ENCODE peak calls at places on chromosomes 2 and 18, in eight cellular contexts. One of them, this sample, is unnamed.
A peak's percentile ranks its signal among the peaks of the same experiment; 100 is the strongest.

GRCh38 chr2:132668986-132669853 is 785 bp downstream of the LYPD1 start:
- DNase-seq in lower lobe of right lung: no peak
- DNase-seq in CD8-positive, alpha-beta T cell: no peak
- DNase-seq in IMR-90: no peak
- DNase-seq in gastrocnemius medialis: no peak
- DNase-seq in cardiac muscle cell: peak; percentile 32
- DNase-seq in upper lobe of right lung: peak; percentile 65
- DNase-seq in neuronal stem cell: no peak
- DNase-seq in this sample: no peak

GRCh38 chr2:175500255-175500654 is 318.7 kb upstream of the ATP5MC3 start:
- DNase-seq in neuronal stem cell: no peak
- DNase-seq in IMR-90: no peak
- DNase-seq in upper lobe of right lung: no peak
- DNase-seq in CD8-positive, alpha-beta T cell: no peak
- DNase-seq in cardiac muscle cell: no peak
- DNase-seq in gastrocnemius medialis: no peak
- DNase-seq in lower lobe of right lung: no peak
- DNase-seq in this sample: no peak

GRCh38 chr2:111698743-111699554 is 185.0 kb downstream of the ANAPC1 start:
- DNase-seq in cardiac muscle cell: peak; percentile 27
- DNase-seq in CD8-positive, alpha-beta T cell: peak; percentile 63
- DNase-seq in gastrocnemius medialis: peak; percentile 79
- DNase-seq in IMR-90: peak; percentile 100
- DNase-seq in upper lobe of right lung: peak; percentile 75
- DNase-seq in neuronal stem cell: no peak
- DNase-seq in lower lobe of right lung: peak; percentile 79
- DNase-seq in this sample: peak; percentile 89

GRCh38 chr2:181570833-181571661 is 85.9 kb downstream of the CERKL start:
- DNase-seq in neuronal stem cell: no peak
- DNase-seq in gastrocnemius medialis: no peak
- DNase-seq in CD8-positive, alpha-beta T cell: no peak
- DNase-seq in IMR-90: peak; percentile 6
- DNase-seq in cardiac muscle cell: no peak
- DNase-seq in upper lobe of right lung: no peak
- DNase-seq in lower lobe of right lung: no peak
- DNase-seq in this sample: no peak

GRCh38 chr18:29962579-29962978 is 1080.0 kb downstream of the DSC3 start:
- DNase-seq in upper lobe of right lung: no peak
- DNase-seq in CD8-positive, alpha-beta T cell: no peak
- DNase-seq in IMR-90: no peak
- DNase-seq in gastrocnemius medialis: no peak
- DNase-seq in lower lobe of right lung: no peak
- DNase-seq in cardiac muscle cell: no peak
- DNase-seq in neuronal stem cell: no peak
- DNase-seq in this sample: no peak

GRCh38 chr2:238239872-238240760 is at the start of gene HES6:
- DNase-seq in CD8-positive, alpha-beta T cell: peak; percentile 79
- DNase-seq in upper lobe of right lung: peak; percentile 95
- DNase-seq in neuronal stem cell: peak; percentile 92
- DNase-seq in IMR-90: peak; percentile 82
- DNase-seq in gastrocnemius medialis: peak; percentile 76
- DNase-seq in lower lobe of right lung: peak; percentile 95
- DNase-seq in cardiac muscle cell: peak; percentile 96
- DNase-seq in this sample: peak; percentile 85

GRCh38 chr2:154720642-154721041 is 22.1 kb downstream of the KCNJ3 start:
- DNase-seq in gastrocnemius medialis: no peak
- DNase-seq in upper lobe of right lung: no peak
- DNase-seq in lower lobe of right lung: no peak
- DNase-seq in cardiac muscle cell: no peak
- DNase-seq in CD8-positive, alpha-beta T cell: no peak
- DNase-seq in neuronal stem cell: no peak
- DNase-seq in IMR-90: no peak
- DNase-seq in this sample: no peak

GRCh38 chr2:134586289-134586980 is 132.4 kb downstream of the TMEM163 start:
- DNase-seq in cardiac muscle cell: no peak
- DNase-seq in CD8-positive, alpha-beta T cell: no peak
- DNase-seq in IMR-90: no peak
- DNase-seq in upper lobe of right lung: peak; percentile 74
- DNase-seq in gastrocnemius medialis: no peak
- DNase-seq in neuronal stem cell: no peak
- DNase-seq in lower lobe of right lung: peak; percentile 63
- DNase-seq in this sample: no peak

GRCh38 chr2:31903109-31903780 is 107.6 kb downstream of the MEMO1 start:
- DNase-seq in cardiac muscle cell: no peak
- DNase-seq in CD8-positive, alpha-beta T cell: no peak
- DNase-seq in IMR-90: no peak
- DNase-seq in upper lobe of right lung: no peak
- DNase-seq in gastrocnemius medialis: no peak
- DNase-seq in neuronal stem cell: no peak
- DNase-seq in lower lobe of right lung: no peak
- DNase-seq in this sample: no peak
- H3K36me3 ChIP-seq in cardiac muscle cell: peaks cover 13% of the 10 kb centered on the region
- H3K36me3 ChIP-seq in CD8-positive, alpha-beta T cell: no peaks in the 10 kb centered on the region
- H3K36me3 ChIP-seq in IMR-90: peaks cover 11% of the 10 kb centered on the region
- H3K36me3 ChIP-seq in upper lobe of right lung: peaks cover 13% of the 10 kb centered on the region
- H3K36me3 ChIP-seq in gastrocnemius medialis: peaks cover 20% of the 10 kb centered on the region
- H3K36me3 ChIP-seq in neuronal stem cell: peaks cover 4% of the 10 kb centered on the region
- H3K36me3 ChIP-seq in lower lobe of right lung: peaks cover 15% of the 10 kb centered on the region
- H3K36me3 ChIP-seq in this sample: peaks cover 31% of the 10 kb centered on the region

GRCh38 chr18:36108601-36109000 is 20.5 kb downstream of the SLC39A6 start:
- DNase-seq in IMR-90: no peak
- DNase-seq in neuronal stem cell: no peak
- DNase-seq in cardiac muscle cell: no peak
- DNase-seq in gastrocnemius medialis: no peak
- DNase-seq in CD8-positive, alpha-beta T cell: no peak
- DNase-seq in lower lobe of right lung: no peak
- DNase-seq in upper lobe of right lung: no peak
- DNase-seq in this sample: no peak
- H3K36me3 ChIP-seq in IMR-90: peaks cover 24% of the 10 kb centered on the region
- H3K36me3 ChIP-seq in neuronal stem cell: peaks cover 16% of the 10 kb centered on the region
- H3K36me3 ChIP-seq in cardiac muscle cell: peaks cover 36% of the 10 kb centered on the region
- H3K36me3 ChIP-seq in gastrocnemius medialis: peaks cover 38% of the 10 kb centered on the region
- H3K36me3 ChIP-seq in CD8-positive, alpha-beta T cell: peaks cover 10% of the 10 kb centered on the region
- H3K36me3 ChIP-seq in lower lobe of right lung: peaks cover 44% of the 10 kb centered on the region
- H3K36me3 ChIP-seq in upper lobe of right lung: peaks cover 31% of the 10 kb centered on the region
- H3K36me3 ChIP-seq in this sample: peaks cover 32% of the 10 kb centered on the region

GRCh38 chr2:1648241-1649102 is 95.8 kb downstream of the PXDN start:
- DNase-seq in cardiac muscle cell: no peak
- DNase-seq in gastrocnemius medialis: no peak
- DNase-seq in lower lobe of right lung: no peak
- DNase-seq in IMR-90: no peak
- DNase-seq in CD8-positive, alpha-beta T cell: no peak
- DNase-seq in upper lobe of right lung: no peak
- DNase-seq in neuronal stem cell: no peak
- DNase-seq in this sample: no peak

GRCh38 chr2:1649871-1650473 is 94.3 kb downstream of the PXDN start:
- DNase-seq in neuronal stem cell: no peak
- DNase-seq in upper lobe of right lung: no peak
- DNase-seq in cardiac muscle cell: no peak
- DNase-seq in gastrocnemius medialis: no peak
- DNase-seq in lower lobe of right lung: no peak
- DNase-seq in IMR-90: no peak
- DNase-seq in CD8-positive, alpha-beta T cell: no peak
- DNase-seq in this sample: no peak

GRCh38 chr2:1649103-1649870 is 95.0 kb downstream of the PXDN start:
- DNase-seq in lower lobe of right lung: no peak
- DNase-seq in neuronal stem cell: no peak
- DNase-seq in cardiac muscle cell: no peak
- DNase-seq in upper lobe of right lung: no peak
- DNase-seq in IMR-90: no peak
- DNase-seq in gastrocnemius medialis: no peak
- DNase-seq in CD8-positive, alpha-beta T cell: no peak
- DNase-seq in this sample: no peak

GRCh38 chr2:1645761-1646476 is 98.4 kb downstream of the PXDN start:
- DNase-seq in IMR-90: no peak
- DNase-seq in CD8-positive, alpha-beta T cell: no peak
- DNase-seq in lower lobe of right lung: no peak
- DNase-seq in upper lobe of right lung: no peak
- DNase-seq in cardiac muscle cell: no peak
- DNase-seq in neuronal stem cell: no peak
- DNase-seq in gastrocnemius medialis: no peak
- DNase-seq in this sample: no peak

DNA sequence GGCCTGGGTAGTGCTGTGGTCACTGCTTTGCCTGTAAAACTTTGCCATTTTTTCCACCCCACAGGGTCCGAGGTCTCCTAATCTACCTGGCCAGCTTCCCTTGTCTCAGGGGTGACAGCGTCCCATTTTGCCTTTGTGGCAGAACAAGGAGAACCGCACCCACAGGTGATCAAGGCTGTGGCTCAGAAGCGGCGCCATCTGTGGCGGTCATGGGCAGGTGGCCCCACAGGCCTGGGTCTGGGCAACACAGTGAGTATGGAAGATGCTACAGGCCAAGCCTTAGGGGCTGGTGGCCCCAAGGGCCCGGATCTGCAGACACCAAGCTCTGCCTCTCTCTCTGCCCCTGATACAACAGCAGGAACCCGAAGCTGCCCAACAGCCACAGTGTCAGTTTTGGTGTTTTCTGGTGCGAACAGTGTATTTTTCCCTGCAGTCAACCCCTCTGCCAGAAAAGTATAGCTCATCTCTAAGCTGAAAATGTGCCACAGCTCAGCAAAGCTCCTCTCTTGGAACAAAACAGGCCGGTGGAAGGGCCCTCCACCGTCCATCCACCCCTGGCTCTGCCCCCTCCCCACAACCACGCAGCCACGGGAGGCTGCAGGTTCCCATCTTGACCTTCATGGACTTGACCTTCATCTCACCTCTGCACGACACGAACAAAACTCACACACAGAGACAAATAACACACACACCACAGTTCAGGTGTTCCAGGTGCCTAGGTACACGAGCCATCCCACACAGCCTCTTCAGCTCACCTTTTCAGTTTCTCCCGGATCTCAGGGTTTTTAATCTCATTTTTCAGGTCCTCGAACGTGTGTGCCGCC is 96.7 kb downstream of the PXDN start:
- DNase-seq in gastrocnemius medialis: no peak
- DNase-seq in CD8-positive, alpha-beta T cell: no peak
- DNase-seq in IMR-90: no peak
- DNase-seq in lower lobe of right lung: no peak
- DNase-seq in neuronal stem cell: no peak
- DNase-seq in upper lobe of right lung: no peak
- DNase-seq in cardiac muscle cell: no peak
- DNase-seq in this sample: no peak
- H3K36me3 ChIP-seq in gastrocnemius medialis: no peaks in the 10 kb centered on the region
- H3K36me3 ChIP-seq in CD8-positive, alpha-beta T cell: no peaks in the 10 kb centered on the region
- H3K36me3 ChIP-seq in IMR-90: peaks cover 77% of the 10 kb centered on the region
- H3K36me3 ChIP-seq in lower lobe of right lung: peaks cover 31% of the 10 kb centered on the region
- H3K36me3 ChIP-seq in neuronal stem cell: peaks cover 56% of the 10 kb centered on the region
- H3K36me3 ChIP-seq in upper lobe of right lung: peaks cover 13% of the 10 kb centered on the region
- H3K36me3 ChIP-seq in cardiac muscle cell: peaks cover 7% of the 10 kb centered on the region
- H3K36me3 ChIP-seq in this sample: peaks cover 53% of the 10 kb centered on the region

GRCh38 chr18:56199580-56200320 is 438.6 kb downstream of the TXNL1 start:
- DNase-seq in IMR-90: no peak
- DNase-seq in lower lobe of right lung: no peak
- DNase-seq in cardiac muscle cell: no peak
- DNase-seq in upper lobe of right lung: no peak
- DNase-seq in gastrocnemius medialis: no peak
- DNase-seq in neuronal stem cell: no peak
- DNase-seq in CD8-positive, alpha-beta T cell: no peak
- DNase-seq in this sample: no peak

GRCh38 chr18:56191334-56191733 is 447.1 kb downstream of the TXNL1 start:
- DNase-seq in lower lobe of right lung: no peak
- DNase-seq in neuronal stem cell: no peak
- DNase-seq in CD8-positive, alpha-beta T cell: no peak
- DNase-seq in gastrocnemius medialis: no peak
- DNase-seq in cardiac muscle cell: no peak
- DNase-seq in IMR-90: no peak
- DNase-seq in upper lobe of right lung: no peak
- DNase-seq in this sample: no peak

GRCh38 chr18:56200381-56200831 is 438.0 kb downstream of the TXNL1 start:
- DNase-seq in CD8-positive, alpha-beta T cell: no peak
- DNase-seq in upper lobe of right lung: no peak
- DNase-seq in cardiac muscle cell: no peak
- DNase-seq in gastrocnemius medialis: no peak
- DNase-seq in lower lobe of right lung: no peak
- DNase-seq in neuronal stem cell: no peak
- DNase-seq in IMR-90: peak; percentile 88
- DNase-seq in this sample: no peak

GRCh38 chr18:56197460-56197859 is 440.9 kb downstream of the TXNL1 start:
- DNase-seq in neuronal stem cell: no peak
- DNase-seq in CD8-positive, alpha-beta T cell: no peak
- DNase-seq in gastrocnemius medialis: no peak
- DNase-seq in lower lobe of right lung: no peak
- DNase-seq in cardiac muscle cell: no peak
- DNase-seq in upper lobe of right lung: no peak
- DNase-seq in IMR-90: no peak
- DNase-seq in this sample: no peak

GRCh38 chr18:56196495-56197225 is 441.7 kb downstream of the TXNL1 start:
- DNase-seq in neuronal stem cell: no peak
- DNase-seq in CD8-positive, alpha-beta T cell: no peak
- DNase-seq in upper lobe of right lung: no peak
- DNase-seq in cardiac muscle cell: no peak
- DNase-seq in gastrocnemius medialis: no peak
- DNase-seq in IMR-90: peak; percentile 42
- DNase-seq in lower lobe of right lung: no peak
- DNase-seq in this sample: no peak
- H3K36me3 ChIP-seq in neuronal stem cell: no peaks in the 10 kb centered on the region
- H3K36me3 ChIP-seq in CD8-positive, alpha-beta T cell: no peaks in the 10 kb centered on the region
- H3K36me3 ChIP-seq in upper lobe of right lung: no peaks in the 10 kb centered on the region
- H3K36me3 ChIP-seq in cardiac muscle cell: no peaks in the 10 kb centered on the region
- H3K36me3 ChIP-seq in gastrocnemius medialis: no peaks in the 10 kb centered on the region
- H3K36me3 ChIP-seq in IMR-90: no peaks in the 10 kb centered on the region
- H3K36me3 ChIP-seq in lower lobe of right lung: no peaks in the 10 kb centered on the region
- H3K36me3 ChIP-seq in this sample: no peaks in the 10 kb centered on the region

DNA sequence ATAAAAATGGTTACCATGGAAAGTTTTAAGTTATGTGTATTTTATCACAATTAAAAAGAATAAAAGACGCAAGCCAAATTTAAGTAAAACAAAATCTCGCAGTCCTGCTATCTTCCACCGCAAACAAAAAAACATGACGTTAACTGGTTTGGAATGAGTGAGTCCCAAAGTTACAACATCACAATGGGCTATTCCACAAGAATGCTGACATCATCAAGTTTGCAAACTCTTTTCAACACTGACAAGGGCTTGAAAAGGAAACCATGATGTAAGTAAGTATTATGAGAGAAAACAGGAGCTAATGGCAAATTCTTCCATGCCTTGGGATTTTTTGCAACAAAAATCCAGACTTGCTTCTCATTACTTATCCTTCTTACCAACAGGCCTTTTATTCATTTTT is 31.1 kb downstream of the SIGLEC15 start:
- DNase-seq in neuronal stem cell: no peak
- DNase-seq in upper lobe of right lung: no peak
- DNase-seq in gastrocnemius medialis: no peak
- DNase-seq in cardiac muscle cell: no peak
- DNase-seq in lower lobe of right lung: no peak
- DNase-seq in CD8-positive, alpha-beta T cell: no peak
- DNase-seq in IMR-90: peak; percentile 87
- DNase-seq in this sample: no peak
- H3K36me3 ChIP-seq in neuronal stem cell: peaks cover 17% of the 10 kb centered on the region
- H3K36me3 ChIP-seq in upper lobe of right lung: peaks cover 98% of the 10 kb centered on the region
- H3K36me3 ChIP-seq in gastrocnemius medialis: peaks cover 69% of the 10 kb centered on the region
- H3K36me3 ChIP-seq in cardiac muscle cell: peaks cover 42% of the 10 kb centered on the region
- H3K36me3 ChIP-seq in lower lobe of right lung: peaks cover 100% of the 10 kb centered on the region
- H3K36me3 ChIP-seq in CD8-positive, alpha-beta T cell: peaks cover 50% of the 10 kb centered on the region
- H3K36me3 ChIP-seq in IMR-90: peaks cover 53% of the 10 kb centered on the region
- H3K36me3 ChIP-seq in this sample: peaks cover 90% of the 10 kb centered on the region

DNA sequence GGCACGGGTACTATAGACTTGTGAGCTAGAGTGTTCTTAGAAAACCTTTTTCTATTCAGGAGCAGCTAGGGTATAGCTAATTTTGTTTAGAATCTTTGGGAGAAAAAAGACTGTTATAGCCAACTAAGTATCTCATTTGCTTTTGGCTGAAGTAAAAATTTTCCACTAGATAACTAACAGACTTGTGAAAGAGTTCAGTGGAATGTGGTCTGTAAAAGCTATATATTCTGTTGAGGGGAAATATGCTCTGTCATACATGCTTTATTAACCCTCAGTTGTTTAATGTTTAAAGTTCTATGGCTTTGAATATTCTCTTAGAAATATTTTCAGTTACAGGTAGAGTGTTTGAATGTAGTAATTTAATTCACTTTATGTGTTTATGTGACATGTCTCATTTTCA is 49.7 kb downstream of the RIF1 start:
- DNase-seq in lower lobe of right lung: no peak
- DNase-seq in CD8-positive, alpha-beta T cell: no peak
- DNase-seq in IMR-90: peak; percentile 29
- DNase-seq in neuronal stem cell: no peak
- DNase-seq in gastrocnemius medialis: no peak
- DNase-seq in cardiac muscle cell: no peak
- DNase-seq in upper lobe of right lung: no peak
- DNase-seq in this sample: no peak
- H3K36me3 ChIP-seq in lower lobe of right lung: peaks cover 100% of the 10 kb centered on the region
- H3K36me3 ChIP-seq in CD8-positive, alpha-beta T cell: peaks cover 25% of the 10 kb centered on the region
- H3K36me3 ChIP-seq in IMR-90: peaks cover 23% of the 10 kb centered on the region
- H3K36me3 ChIP-seq in neuronal stem cell: peaks cover 19% of the 10 kb centered on the region
- H3K36me3 ChIP-seq in gastrocnemius medialis: peaks cover 37% of the 10 kb centered on the region
- H3K36me3 ChIP-seq in cardiac muscle cell: peaks cover 85% of the 10 kb centered on the region
- H3K36me3 ChIP-seq in upper lobe of right lung: peaks cover 96% of the 10 kb centered on the region
- H3K36me3 ChIP-seq in this sample: peaks cover 56% of the 10 kb centered on the region